ENCODE peak calls at places on chromosomes 2 and 18, in eight cellular contexts. T, O, N, X, U, Q, V and M are unnamed samples.
A peak's percentile ranks its signal among the peaks of the same experiment; 100 is the strongest.

GRCh38 chr2:197804049-197804757 is at the start of gene PLCL1:
- DNase-seq in T (peak; percentile 89), O (peak; percentile 93), N (peak; percentile 54), X (peak; percentile 81), U (peak; percentile 58), Q (peak; percentile 81), V (peak; percentile 86), M (peak; percentile 95)

GRCh38 chr18:76657428-76657827 is 162.4 kb upstream of the ZNF516 start:
- DNase-seq in T (no peak), O (no peak), N (no peak), X (peak; percentile 36), U (no peak), Q (peak; percentile 9), V (no peak), M (no peak)

GRCh38 chr2:28649481-28650260 is 102.0 kb upstream of the PPP1CB start:
- DNase-seq in T (no peak), O (peak; percentile 56), N (no peak), X (no peak), U (no peak), Q (no peak), V (no peak), M (no peak)

GRCh38 chr2:42999391-42999811 is 207.0 kb upstream of the HAAO start:
- DNase-seq in T (no peak), O (no peak), N (peak; percentile 27), X (no peak), U (no peak), Q (no peak), V (peak; percentile 21), M (no peak)

GRCh38 chr2:68253211-68254068 is 1.1 kb upstream of the PPP3R1 start:
- DNase-seq in T (peak; percentile 53), O (peak; percentile 59), N (no peak), X (peak; percentile 37), U (peak; percentile 24), Q (peak; percentile 21), V (no peak), M (no peak)

GRCh38 chr2:121038831-121039230 is 246.2 kb downstream of the TFCP2L1 start:
- DNase-seq in T (no peak), O (no peak), N (no peak), X (no peak), U (no peak), Q (peak; percentile 72), V (no peak), M (no peak)

GRCh38 chr2:11802782-11803191 is 56.4 kb downstream of the LPIN1 start:
- DNase-seq in T (no peak), O (peak; percentile 71), N (no peak), X (peak; percentile 40), U (no peak), Q (no peak), V (no peak), M (peak; percentile 76)

GRCh38 chr2:143433840-143434239 is 304.6 kb downstream of the ARHGAP15 start:
- DNase-seq in T (no peak), O (no peak), N (no peak), X (no peak), U (no peak), Q (no peak), V (no peak), M (no peak)

GRCh38 chr18:79339094-79339908 is 56.4 kb upstream of the NFATC1 start:
- DNase-seq in T (no peak), O (no peak), N (no peak), X (no peak), U (no peak), Q (no peak), V (no peak), M (no peak)

GRCh38 chr2:123073371-123073770 is 951.7 kb upstream of the CNTNAP5 start:
- DNase-seq in T (no peak), O (peak; percentile 52), N (no peak), X (no peak), U (no peak), Q (no peak), V (no peak), M (peak; percentile 42)

GRCh38 chr2:102449370-102449974 is 23.6 kb upstream of the SLC9A4 start:
- DNase-seq in T (peak; percentile 16), O (peak; percentile 69), N (no peak), X (peak; percentile 55), U (no peak), Q (no peak), V (peak; percentile 70), M (peak; percentile 75)

GRCh38 chr2:66490588-66491001 is 55.7 kb downstream of the MEIS1 start:
- DNase-seq in T (no peak), O (peak; percentile 78), N (no peak), X (peak; percentile 47), U (no peak), Q (no peak), V (no peak), M (peak; percentile 86)

GRCh38 chr2:64685430-64685829 is 31.7 kb upstream of the SERTAD2 start:
- DNase-seq in T (no peak), O (peak; percentile 57), N (no peak), X (peak; percentile 79), U (no peak), Q (no peak), V (no peak), M (peak; percentile 43)

GRCh38 chr18:50906843-50907242 is 27.9 kb downstream of the ME2 start:
- DNase-seq in T (no peak), O (no peak), N (no peak), X (no peak), U (no peak), Q (no peak), V (no peak), M (no peak)

GRCh38 chr18:62531931-62532330 is 9.1 kb downstream of the ZCCHC2 start:
- DNase-seq in T (no peak), O (no peak), N (no peak), X (no peak), U (no peak), Q (no peak), V (no peak), M (no peak)

GRCh38 chr2:238091426-238092060 is 8.6 kb upstream of the ESPNL start:
- DNase-seq in T (no peak), O (no peak), N (no peak), X (no peak), U (no peak), Q (no peak), V (peak; percentile 4), M (no peak)

GRCh38 chr2:58900664-58901063 is 659.5 kb upstream of the FANCL start:
- DNase-seq in T (no peak), O (no peak), N (no peak), X (no peak), U (no peak), Q (no peak), V (no peak), M (no peak)

GRCh38 chr2:227717687-227718567 is at the start of gene SLC19A3:
- DNase-seq in T (no peak), O (peak; percentile 83), N (no peak), X (peak; percentile 91), U (no peak), Q (peak; percentile 20), V (no peak), M (peak; percentile 96)